ENCODE peak calls at places on chromosomes 7 and 10, in five cellular contexts. One of them, this sample, is unnamed.
A peak's percentile ranks its signal among the peaks of the same experiment; 100 is the strongest.

GRCh38 chr10:25682203-25682950 is 251.7 kb upstream of the MYO3A start:
- DNase-seq in testis: peak; percentile 74
- DNase-seq in prostate gland: no peak
- DNase-seq in IMR-90: no peak
- DNase-seq in ovary: no peak
- DNase-seq in this sample: peak; percentile 18

GRCh38 chr10:95391570-95392249 is 100.9 kb upstream of the PDLIM1 start:
- DNase-seq in IMR-90: peak; percentile 46
- DNase-seq in prostate gland: no peak
- DNase-seq in ovary: no peak
- DNase-seq in testis: peak; percentile 51
- DNase-seq in this sample: peak; percentile 61

GRCh38 chr7:44108768-44109750 is 4.9 kb downstream of the AEBP1 start:
- DNase-seq in testis: no peak
- DNase-seq in ovary: no peak
- DNase-seq in prostate gland: no peak
- DNase-seq in IMR-90: no peak
- DNase-seq in this sample: no peak

GRCh38 chr7:101507791-101508252 is 121.3 kb downstream of the MYL10 start:
- DNase-seq in IMR-90: peak; percentile 42
- DNase-seq in ovary: no peak
- DNase-seq in prostate gland: peak; percentile 40
- DNase-seq in testis: no peak
- DNase-seq in this sample: peak; percentile 34

GRCh38 chr10:78870458-78870857 is 198.3 kb upstream of the ZMIZ1 start:
- DNase-seq in IMR-90: no peak
- DNase-seq in testis: no peak
- DNase-seq in ovary: no peak
- DNase-seq in prostate gland: no peak
- DNase-seq in this sample: no peak

GRCh38 chr7:57407125-57407524 is 42.9 kb upstream of the ZNF716 start:
- DNase-seq in ovary: no peak
- DNase-seq in prostate gland: no peak
- DNase-seq in IMR-90: no peak
- DNase-seq in testis: no peak
- DNase-seq in this sample: no peak

GRCh38 chr7:116679495-116679894 is 7.5 kb downstream of the MET start:
- DNase-seq in IMR-90: no peak
- DNase-seq in testis: no peak
- DNase-seq in prostate gland: no peak
- DNase-seq in ovary: no peak
- DNase-seq in this sample: peak; percentile 98

GRCh38 chr7:146067880-146068279 is 48.7 kb upstream of the CNTNAP2 start:
- DNase-seq in ovary: no peak
- DNase-seq in testis: no peak
- DNase-seq in IMR-90: no peak
- DNase-seq in prostate gland: no peak
- DNase-seq in this sample: no peak

GRCh38 chr10:47088656-47089354 is 177.6 kb downstream of the PTPN20 start:
- DNase-seq in testis: no peak
- DNase-seq in IMR-90: no peak
- DNase-seq in prostate gland: no peak
- DNase-seq in ovary: no peak
- DNase-seq in this sample: no peak

GRCh38 chr10:69474688-69475432 is 23.6 kb downstream of the TSPAN15 start:
- DNase-seq in prostate gland: no peak
- DNase-seq in testis: no peak
- DNase-seq in IMR-90: peak; percentile 51
- DNase-seq in ovary: no peak
- DNase-seq in this sample: peak; percentile 74

GRCh38 chr7:97620495-97620894 is 111.4 kb upstream of the TAC1 start:
- DNase-seq in testis: no peak
- DNase-seq in ovary: no peak
- DNase-seq in prostate gland: no peak
- DNase-seq in IMR-90: no peak
- DNase-seq in this sample: no peak

GRCh38 chr7:41038211-41038610 is 664.7 kb downstream of the INHBA start:
- DNase-seq in ovary: no peak
- DNase-seq in testis: peak; percentile 38
- DNase-seq in IMR-90: no peak
- DNase-seq in prostate gland: no peak
- DNase-seq in this sample: no peak

GRCh38 chr10:24722676-24723385 is 856 bp downstream of the ARHGAP21 start:
- DNase-seq in prostate gland: peak; percentile 25
- DNase-seq in ovary: peak; percentile 58
- DNase-seq in IMR-90: peak; percentile 40
- DNase-seq in testis: peak; percentile 52
- DNase-seq in this sample: peak; percentile 39

GRCh38 chr7:40541336-40541735 is 406.5 kb downstream of the SUGCT start:
- DNase-seq in ovary: no peak
- DNase-seq in prostate gland: no peak
- DNase-seq in IMR-90: peak; percentile 33
- DNase-seq in testis: no peak
- DNase-seq in this sample: no peak

GRCh38 chr7:32803742-32804141 is 87.8 kb downstream of the KBTBD2 start:
- DNase-seq in testis: no peak
- DNase-seq in ovary: no peak
- DNase-seq in IMR-90: no peak
- DNase-seq in prostate gland: no peak
- DNase-seq in this sample: no peak

GRCh38 chr10:42952931-42953683 is 123.8 kb upstream of the RET start:
- DNase-seq in IMR-90: no peak
- DNase-seq in testis: no peak
- DNase-seq in prostate gland: no peak
- DNase-seq in ovary: no peak
- DNase-seq in this sample: no peak

GRCh38 chr7:1968397-1969111 is 264.2 kb downstream of the MAD1L1 start:
- DNase-seq in prostate gland: no peak
- DNase-seq in IMR-90: no peak
- DNase-seq in ovary: no peak
- DNase-seq in testis: no peak
- DNase-seq in this sample: no peak

GRCh38 chr10:1061930-1062769 is 6.0 kb downstream of the WDR37 start:
- DNase-seq in IMR-90: peak; percentile 54
- DNase-seq in prostate gland: no peak
- DNase-seq in testis: no peak
- DNase-seq in ovary: no peak
- DNase-seq in this sample: peak; percentile 51

GRCh38 chr10:33330543-33331019 is 3.9 kb downstream of the NRP1 start:
- DNase-seq in IMR-90: peak; percentile 90
- DNase-seq in testis: peak; percentile 91
- DNase-seq in ovary: peak; percentile 92
- DNase-seq in prostate gland: peak; percentile 82
- DNase-seq in this sample: peak; percentile 86

GRCh38 chr7:137953043-137953691 is 48.7 kb downstream of the CREB3L2 start:
- DNase-seq in IMR-90: peak; percentile 98
- DNase-seq in testis: no peak
- DNase-seq in prostate gland: no peak
- DNase-seq in ovary: no peak
- DNase-seq in this sample: peak; percentile 52

GRCh38 chr10:5589963-5590511 is 65.3 kb downstream of the CALML3 start:
- DNase-seq in ovary: no peak
- DNase-seq in IMR-90: peak; percentile 76
- DNase-seq in prostate gland: no peak
- DNase-seq in testis: no peak
- DNase-seq in this sample: peak; percentile 38

GRCh38 chr7:139200382-139200781 is 30.7 kb upstream of the UBN2 start:
- DNase-seq in IMR-90: no peak
- DNase-seq in testis: no peak
- DNase-seq in prostate gland: no peak
- DNase-seq in ovary: no peak
- DNase-seq in this sample: no peak

GRCh38 chr10:34768261-34768971 is 46.7 kb downstream of the PARD3 start:
- DNase-seq in ovary: peak; percentile 29
- DNase-seq in prostate gland: peak; percentile 92
- DNase-seq in testis: peak; percentile 49
- DNase-seq in IMR-90: peak; percentile 21
- DNase-seq in this sample: peak; percentile 84

GRCh38 chr7:74572301-74573090 is 85.0 kb upstream of the GTF2I start:
- DNase-seq in prostate gland: peak; percentile 18
- DNase-seq in testis: no peak
- DNase-seq in ovary: no peak
- DNase-seq in IMR-90: no peak
- DNase-seq in this sample: no peak

GRCh38 chr10:89513206-89513605 is 22.2 kb downstream of the SLC16A12 start:
- DNase-seq in IMR-90: no peak
- DNase-seq in ovary: no peak
- DNase-seq in prostate gland: no peak
- DNase-seq in testis: no peak
- DNase-seq in this sample: no peak

GRCh38 chr7:33982425-33982786 is 77.1 kb downstream of the BMPER start:
- DNase-seq in prostate gland: no peak
- DNase-seq in ovary: no peak
- DNase-seq in testis: peak; percentile 22
- DNase-seq in IMR-90: peak; percentile 76
- DNase-seq in this sample: peak; percentile 62

GRCh38 chr10:99694171-99694570 is 34.9 kb downstream of the ENTPD7 start:
- DNase-seq in prostate gland: no peak
- DNase-seq in testis: no peak
- DNase-seq in ovary: no peak
- DNase-seq in IMR-90: peak; percentile 91
- DNase-seq in this sample: peak; percentile 16

GRCh38 chr10:83881647-83882046 is 257.7 kb upstream of the GHITM start:
- DNase-seq in IMR-90: no peak
- DNase-seq in prostate gland: peak; percentile 53
- DNase-seq in ovary: no peak
- DNase-seq in testis: peak; percentile 26
- DNase-seq in this sample: no peak

DNA sequence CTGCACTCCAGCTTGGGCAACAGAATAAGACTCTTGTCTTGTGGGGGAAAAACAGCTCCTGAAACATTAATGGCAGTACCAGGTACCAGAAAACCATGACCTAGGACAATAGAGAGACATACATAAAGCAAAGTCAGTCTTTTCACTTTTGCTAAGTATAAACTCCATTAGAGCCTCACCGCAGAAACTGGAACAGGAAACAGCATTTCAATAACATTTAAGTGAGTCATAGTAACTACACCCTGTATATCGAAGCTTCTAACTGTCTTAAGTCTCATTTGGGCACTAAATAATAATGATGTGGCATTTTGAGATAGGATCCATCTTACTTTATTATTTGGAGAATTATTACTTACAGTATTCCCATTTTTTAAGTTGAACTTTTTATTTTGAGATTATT is 517.8 kb upstream of the CELF2 start:
- DNase-seq in ovary: no peak
- DNase-seq in prostate gland: no peak
- DNase-seq in IMR-90: peak; percentile 79
- DNase-seq in testis: no peak
- DNase-seq in this sample: peak; percentile 37
- H3K4me3 ChIP-seq in ovary: no peak overlapping the region
- H3K4me3 ChIP-seq in prostate gland: no peak overlapping the region
- H3K4me3 ChIP-seq in IMR-90: no peak overlapping the region
- H3K4me3 ChIP-seq in testis: no peak overlapping the region
- H3K4me3 ChIP-seq in this sample: no peak overlapping the region

DNA sequence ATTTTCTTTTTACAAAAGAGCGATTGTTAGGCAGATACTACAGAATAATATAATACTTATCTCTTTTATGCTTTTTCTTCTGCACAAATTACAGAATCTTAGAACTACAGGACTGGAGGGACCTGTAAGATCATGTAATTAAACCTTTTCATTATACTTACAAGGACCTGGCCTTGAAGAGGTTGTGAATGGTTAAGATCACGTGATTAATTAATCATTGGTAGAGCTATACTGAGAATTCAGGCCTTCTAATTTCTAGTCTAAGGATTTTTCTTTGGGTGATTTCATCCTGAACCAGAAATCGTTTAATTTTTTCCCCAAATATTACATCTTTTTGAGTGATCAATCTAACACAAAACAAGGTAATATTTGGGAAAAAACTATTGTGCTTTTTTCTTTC is 163.8 kb upstream of the SLC26A5 start:
- DNase-seq in testis: no peak
- DNase-seq in ovary: no peak
- DNase-seq in prostate gland: no peak
- DNase-seq in IMR-90: no peak
- DNase-seq in this sample: no peak
- TF ChIP-seq CTCF in testis: no peak
- TF ChIP-seq CTCF in ovary: no peak
- TF ChIP-seq CTCF in prostate gland: no peak
- TF ChIP-seq CTCF in IMR-90: no peak
- TF ChIP-seq CTCF in this sample: no peak

GRCh38 chr7:45269192-45269591 is 111.6 kb downstream of the RAMP3 start:
- DNase-seq in testis: no peak
- DNase-seq in IMR-90: no peak
- DNase-seq in ovary: no peak
- DNase-seq in prostate gland: no peak
- DNase-seq in this sample: no peak

GRCh38 chr7:45267262-45267661 is 109.7 kb downstream of the RAMP3 start:
- DNase-seq in testis: peak; percentile 27
- DNase-seq in IMR-90: peak; percentile 4
- DNase-seq in prostate gland: no peak
- DNase-seq in ovary: no peak
- DNase-seq in this sample: peak; percentile 14

GRCh38 chr7:45268013-45268412 is 110.4 kb downstream of the RAMP3 start:
- DNase-seq in ovary: no peak
- DNase-seq in prostate gland: no peak
- DNase-seq in IMR-90: no peak
- DNase-seq in testis: no peak
- DNase-seq in this sample: no peak
- H3K4me3 ChIP-seq in ovary: no peak overlapping the region
- H3K4me3 ChIP-seq in prostate gland: no peak overlapping the region
- H3K4me3 ChIP-seq in IMR-90: no peak overlapping the region
- H3K4me3 ChIP-seq in testis: no peak overlapping the region
- H3K4me3 ChIP-seq in this sample: no peak overlapping the region

GRCh38 chr7:51062222-51062987 is 254.2 kb downstream of the COBL start:
- DNase-seq in prostate gland: no peak
- DNase-seq in testis: no peak
- DNase-seq in ovary: no peak
- DNase-seq in IMR-90: no peak
- DNase-seq in this sample: peak; percentile 26
- TF ChIP-seq CTCF in prostate gland: no peak
- TF ChIP-seq CTCF in testis: no peak
- TF ChIP-seq CTCF in ovary: no peak
- TF ChIP-seq CTCF in IMR-90: no peak
- TF ChIP-seq CTCF in this sample: no peak

GRCh38 chr7:8111282-8111681 is 142.7 kb downstream of the GLCCI1 start:
- DNase-seq in prostate gland: no peak
- DNase-seq in testis: no peak
- DNase-seq in ovary: no peak
- DNase-seq in IMR-90: no peak
- DNase-seq in this sample: no peak
- H3K4me3 ChIP-seq in prostate gland: no peak overlapping the region
- H3K4me3 ChIP-seq in testis: no peak overlapping the region
- H3K4me3 ChIP-seq in ovary: no peak overlapping the region
- H3K4me3 ChIP-seq in IMR-90: no peak overlapping the region
- H3K4me3 ChIP-seq in this sample: no peak overlapping the region

GRCh38 chr7:155210386-155210785 is 87.3 kb upstream of the INSIG1 start:
- DNase-seq in prostate gland: no peak
- DNase-seq in testis: no peak
- DNase-seq in ovary: no peak
- DNase-seq in IMR-90: no peak
- DNase-seq in this sample: no peak
- TF ChIP-seq CTCF in prostate gland: no peak
- TF ChIP-seq CTCF in testis: no peak
- TF ChIP-seq CTCF in ovary: no peak
- TF ChIP-seq CTCF in IMR-90: no peak
- TF ChIP-seq CTCF in this sample: no peak